ENCODE peak calls at places on chromosomes 12 and 14, in four cellular contexts. I, G, V and S are unnamed samples.

GRCh38 chr12:30882706-30883105 is 43.8 kb upstream of the TSPAN11 start:
- DNase-seq in I (no peak), G (no peak), V (no peak), S (no peak)

GRCh38 chr12:66050283-66050576 is 80.3 kb downstream of the LLPH start:
- DNase-seq in I (no peak), G (no peak), V (no peak), S (no peak)

GRCh38 chr12:53483979-53484377 is 15.3 kb downstream of the MAP3K12 start:
- DNase-seq in I (no peak), G (no peak), V (no peak), S (no peak)

GRCh38 chr12:78442454-78442801 is 422.1 kb upstream of the SYT1 start:
- DNase-seq in I (peak), G (no peak), V (no peak), S (no peak)

GRCh38 chr14:101880016-101880297 is 84.4 kb upstream of the DYNC1H1 start:
- DNase-seq in I (no peak), G (no peak), V (no peak), S (no peak)

GRCh38 chr12:6966351-6966750 is 4.1 kb downstream of the PHB2 start:
- DNase-seq in I (no peak), G (no peak), V (no peak), S (no peak)

GRCh38 chr12:120720234-120720968 is 5.2 kb upstream of the ACADS start:
- DNase-seq in I (peak), G (no peak), V (no peak), S (no peak)

GRCh38 chr14:24250354-24250753 is 7.9 kb upstream of the TINF2 start:
- DNase-seq in I (no peak), G (no peak), V (no peak), S (no peak)

GRCh38 chr12:68851592-68851952 is 43.6 kb downstream of the MDM2 start:
- DNase-seq in I (no peak), G (no peak), V (no peak), S (no peak)

GRCh38 chr14:22781606-22782000 is 15.1 kb downstream of the OXA1L start:
- DNase-seq in I (peak), G (no peak), V (no peak), S (no peak)

GRCh38 chr14:56752428-56752827 is 57.9 kb downstream of the OTX2 start:
- DNase-seq in I (no peak), G (no peak), V (no peak), S (no peak)

GRCh38 chr12:26198742-26199141 is 3.4 kb downstream of the SSPN start:
- DNase-seq in I (peak), G (peak), V (no peak), S (no peak)

GRCh38 chr12:74889563-74890236 is 319.9 kb downstream of the KCNC2 start:
- DNase-seq in I (peak), G (no peak), V (no peak), S (no peak)

GRCh38 chr12:104273503-104273902 is 30.0 kb upstream of the EID3 start:
- DNase-seq in I (no peak), G (no peak), V (no peak), S (no peak)

GRCh38 chr12:104279164-104279563 is 24.4 kb upstream of the EID3 start:
- DNase-seq in I (peak), G (no peak), V (no peak), S (no peak)

GRCh38 chr12:104275689-104276088 is 27.9 kb upstream of the EID3 start:
- DNase-seq in I (no peak), G (no peak), V (no peak), S (no peak)

GRCh38 chr12:104274811-104275210 is 28.7 kb upstream of the EID3 start:
- DNase-seq in I (no peak), G (no peak), V (no peak), S (no peak)

GRCh38 chr12:104276192-104277131 is 27.1 kb upstream of the EID3 start:
- DNase-seq in I (peak), G (no peak), V (no peak), S (no peak)
- H3K27ac ChIP-seq in I (peak), G (no peak), V (no peak), S (no peak)

GRCh38 chr14:104912053-104912452 is 12.6 kb upstream of the PLD4 start:
- DNase-seq in I (no peak), G (no peak), V (no peak), S (no peak)
- TF ChIP-seq CTCF in I (no peak), G (no peak), V (no peak), S (no peak)

DNA sequence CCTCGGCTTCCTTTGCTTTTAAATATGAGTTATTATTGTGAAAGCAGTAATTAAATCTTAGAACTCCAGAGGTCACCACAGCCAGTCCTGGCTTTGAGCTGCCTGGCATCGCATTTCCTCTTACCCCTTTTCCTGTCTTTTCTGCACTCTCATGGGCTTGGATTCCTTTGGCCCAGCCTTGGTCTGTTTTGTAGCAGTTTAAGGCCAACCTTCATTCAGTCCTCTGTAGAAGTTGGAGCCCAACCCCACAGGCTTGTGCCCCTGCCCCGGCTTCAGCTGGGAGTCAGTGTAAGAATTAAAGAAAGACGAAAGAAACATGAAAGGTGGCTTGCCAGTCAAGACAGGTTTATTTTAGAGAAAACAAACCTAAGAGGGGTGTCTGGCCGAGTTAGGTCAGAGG is 14.6 kb upstream of the KRT86 start:
- DNase-seq in I (no peak), G (no peak), V (no peak), S (no peak)
- H3K27ac ChIP-seq in I (no peak), G (no peak), V (no peak), S (no peak)

DNA sequence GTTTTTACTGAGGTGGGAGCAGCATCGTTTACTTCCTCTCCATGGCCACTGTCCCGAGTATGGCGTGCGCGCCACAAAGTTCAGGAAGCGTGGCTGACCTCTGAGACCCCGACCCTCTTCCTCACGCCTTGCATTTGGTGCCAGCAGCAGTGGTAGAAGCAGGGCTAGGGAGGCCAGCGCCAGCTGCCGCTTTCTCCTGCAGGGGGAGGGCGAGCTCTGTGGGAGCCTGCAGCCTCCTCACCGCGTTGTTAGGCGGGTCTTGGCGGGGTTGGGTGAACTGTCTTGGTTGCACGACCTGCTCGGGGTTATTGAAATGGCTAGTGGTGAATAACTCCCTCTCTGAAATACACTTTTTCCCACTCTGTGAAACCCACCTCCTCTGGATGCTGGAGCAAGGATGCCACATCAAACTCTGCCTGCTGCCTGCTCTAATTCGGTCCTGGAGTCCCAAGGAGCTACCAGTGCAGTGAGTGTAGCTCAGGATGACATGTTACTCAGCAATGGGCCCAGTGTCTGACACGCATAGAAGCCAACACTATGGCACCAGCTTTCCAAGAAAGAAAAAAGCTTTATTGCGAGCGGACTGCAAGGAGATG is 22.3 kb upstream of the TDRD9 start:
- DNase-seq in I (no peak), G (no peak), V (no peak), S (peak)
- TF ChIP-seq CTCF in I (peak), G (no peak), V (no peak), S (peak)

DNA sequence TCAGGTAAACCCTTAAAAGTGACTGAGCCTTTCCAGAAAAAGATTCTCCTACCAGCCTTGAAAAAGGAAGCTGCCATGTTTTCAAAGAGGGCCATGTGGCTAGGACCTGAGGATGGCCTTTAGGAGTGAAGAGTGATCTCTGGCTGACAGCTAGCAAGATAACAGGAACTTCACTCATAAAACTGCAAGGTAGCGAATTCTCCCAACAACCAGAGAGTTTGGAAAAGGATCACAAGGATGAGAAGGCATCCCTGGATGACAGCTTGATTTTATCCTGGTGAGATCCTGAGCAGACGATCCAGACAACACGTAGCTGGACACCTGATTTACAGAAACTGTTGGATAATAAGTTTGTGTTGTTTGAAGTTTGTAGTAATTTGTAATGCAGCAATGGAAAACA is 115.6 kb upstream of the FBXO33 start:
- DNase-seq in I (no peak), G (no peak), V (no peak), S (no peak)
- H3K27ac ChIP-seq in I (no peak), G (no peak), V (no peak), S (no peak)

DNA sequence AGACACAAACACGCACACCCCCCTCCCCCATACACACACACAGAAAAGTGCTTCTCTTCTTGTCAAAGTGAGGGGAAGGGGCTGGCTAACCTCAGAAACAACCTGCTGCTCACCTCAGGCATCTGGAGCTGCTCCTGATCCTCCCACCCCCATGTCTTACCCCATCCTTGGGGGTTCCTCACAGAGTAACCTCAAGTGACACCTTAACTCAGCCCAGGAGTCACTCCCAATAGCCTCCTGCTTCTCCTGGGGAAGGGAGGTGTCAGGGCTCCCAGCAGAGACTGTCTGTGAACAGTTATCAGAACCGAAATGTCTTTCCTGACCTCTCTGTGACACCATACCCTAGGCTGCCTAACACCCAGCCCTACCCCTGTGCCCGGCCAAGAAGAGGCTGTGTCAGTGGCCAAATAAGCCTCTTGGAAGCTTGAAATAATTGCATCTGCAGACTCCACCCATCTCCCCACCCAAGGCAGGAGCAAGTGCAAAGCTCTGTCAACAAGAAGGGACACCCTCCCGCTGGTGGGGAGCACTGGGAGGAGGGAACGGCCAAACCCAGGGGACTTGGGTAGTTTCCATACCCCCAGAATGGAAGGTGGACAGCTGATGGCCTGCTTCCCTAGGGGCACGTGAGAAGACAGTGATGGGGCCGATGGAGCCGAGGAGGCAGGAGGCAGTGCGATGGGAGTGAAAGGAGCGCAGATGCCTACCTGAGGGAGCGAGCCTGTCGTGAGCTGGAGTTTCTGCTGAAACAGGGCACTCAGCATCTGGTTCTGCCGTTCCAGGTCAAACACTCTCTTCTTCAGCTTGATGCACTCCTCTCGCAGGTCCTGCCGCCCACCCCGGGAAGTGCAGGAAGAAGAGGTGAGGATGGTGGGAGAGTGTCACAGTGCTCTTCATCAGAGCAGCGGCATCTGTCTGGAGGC is 26.8 kb downstream of the NCKAP5L start:
- DNase-seq in I (no peak), G (no peak), V (no peak), S (no peak)
- TF ChIP-seq CTCF in I (no peak), G (no peak), V (no peak), S (no peak)

GRCh38 chr14:93054006-93054405 is 61.7 kb downstream of the ITPK1 start:
- DNase-seq in I (no peak), G (no peak), V (no peak), S (no peak)
- H3K27ac ChIP-seq in I (no peak), G (no peak), V (no peak), S (no peak)

GRCh38 chr12:71141270-71141948 is 16.4 kb downstream of the TSPAN8 start:
- DNase-seq in I (no peak), G (no peak), V (no peak), S (no peak)

GRCh38 chr12:71135812-71136176 is 22.0 kb downstream of the TSPAN8 start:
- DNase-seq in I (no peak), G (no peak), V (no peak), S (no peak)

GRCh38 chr12:71139153-71139735 is 18.6 kb downstream of the TSPAN8 start:
- DNase-seq in I (no peak), G (no peak), V (no peak), S (no peak)

GRCh38 chr12:71135077-71135811 is 22.6 kb downstream of the TSPAN8 start:
- DNase-seq in I (no peak), G (no peak), V (no peak), S (no peak)

GRCh38 chr12:71138011-71138410 is 19.8 kb downstream of the TSPAN8 start:
- DNase-seq in I (no peak), G (no peak), V (no peak), S (no peak)
- TF ChIP-seq CTCF in I (no peak), G (no peak), V (no peak), S (no peak)